ENCODE peak calls at places on chromosomes 1 and 21, in ten cellular contexts. K, T, A, Y, F, C, X, Z, J and U are unnamed samples.

GRCh38 chr1:156556354-156556753 is 16.0 kb downstream of the IQGAP3 start:
- DNase-seq in K (no peak), Z (no peak), C (no peak), Y (no peak), F (no peak), A (no peak), X (no peak), T (no peak), J (no peak), U (no peak)

GRCh38 chr21:45102391-45102932 is 28.1 kb downstream of the ADARB1 start:
- DNase-seq in F (peak; percentile 37), T (no peak), J (no peak), Y (no peak), K (no peak), A (no peak), Z (no peak), X (no peak), C (peak; percentile 27), U (no peak)

GRCh38 chr1:161824618-161825017 is 58.5 kb downstream of the ATF6 start:
- DNase-seq in J (no peak), A (no peak), Y (no peak), Z (no peak), C (no peak), F (no peak), X (no peak), T (no peak), K (no peak), U (no peak)

GRCh38 chr21:37006521-37007291 is at the start of gene RIPPLY3:
- DNase-seq in A (no peak), C (no peak), Z (peak; percentile 19), F (no peak), K (no peak), T (no peak), J (no peak), X (no peak), Y (no peak), U (no peak)

GRCh38 chr1:47656719-47657685 is 219.2 kb downstream of the FOXD2 start:
- DNase-seq in Y (no peak), Z (peak; percentile 18), A (peak; percentile 96), K (peak; percentile 34), C (peak; percentile 81), T (peak; percentile 45), F (no peak), X (no peak), J (peak; percentile 78), U (no peak)

GRCh38 chr1:204366759-204367158 is 7.0 kb upstream of the PLEKHA6 start:
- DNase-seq in J (no peak), Y (no peak), X (no peak), T (no peak), Z (no peak), F (peak; percentile 46), C (no peak), A (no peak), K (no peak), U (no peak)

GRCh38 chr1:26602378-26602959 is 72.9 kb downstream of the RPS6KA1 start:
- DNase-seq in F (peak; percentile 48), J (no peak), K (no peak), C (peak; percentile 80), T (peak; percentile 36), A (no peak), Z (peak; percentile 31), X (no peak), Y (no peak), U (no peak)

GRCh38 chr1:116504308-116505156 is 66.3 kb downstream of the CD58 start:
- DNase-seq in C (peak; percentile 75), X (peak; percentile 89), J (peak; percentile 74), Z (peak; percentile 82), T (peak; percentile 60), Y (no peak), F (peak; percentile 8), A (peak; percentile 85), K (no peak), U (peak; percentile 34)

GRCh38 chr1:155125511-155125945 is 2.1 kb upstream of the EFNA1 start:
- DNase-seq in A (no peak), T (no peak), C (no peak), Z (no peak), Y (no peak), X (no peak), F (no peak), K (no peak), J (peak; percentile 21), U (peak; percentile 60)

GRCh38 chr1:233868461-233868860 is 36.0 kb upstream of the SLC35F3 start:
- DNase-seq in X (no peak), K (no peak), J (no peak), A (no peak), Z (peak; percentile 83), F (no peak), C (no peak), Y (no peak), T (no peak), U (no peak)

GRCh38 chr1:15196807-15197530 is 43.4 kb downstream of the TMEM51 start:
- DNase-seq in Y (no peak), F (no peak), T (no peak), J (no peak), Z (no peak), C (no peak), A (no peak), K (no peak), X (peak; percentile 71), U (no peak)
- H3K27ac ChIP-seq in Y (no peak overlapping the region), F (peak overlapping the region; percentile 93), T (no peak overlapping the region), J (no peak overlapping the region), Z (no peak overlapping the region), C (no peak overlapping the region), A (no peak overlapping the region), K (no peak overlapping the region), X (no peak overlapping the region), U (no peak overlapping the region)

GRCh38 chr1:76086597-76086996 is 12.1 kb downstream of the ST6GALNAC3 start:
- DNase-seq in X (no peak), K (no peak), Z (no peak), J (no peak), C (no peak), F (no peak), Y (no peak), T (no peak), A (no peak), U (no peak)
- H3K27ac ChIP-seq in X (no peak overlapping the region), K (peak overlapping the region; percentile 38), Z (no peak overlapping the region), J (no peak overlapping the region), C (no peak overlapping the region), F (no peak overlapping the region), Y (no peak overlapping the region), T (no peak overlapping the region), A (no peak overlapping the region), U (no peak overlapping the region)

DNA sequence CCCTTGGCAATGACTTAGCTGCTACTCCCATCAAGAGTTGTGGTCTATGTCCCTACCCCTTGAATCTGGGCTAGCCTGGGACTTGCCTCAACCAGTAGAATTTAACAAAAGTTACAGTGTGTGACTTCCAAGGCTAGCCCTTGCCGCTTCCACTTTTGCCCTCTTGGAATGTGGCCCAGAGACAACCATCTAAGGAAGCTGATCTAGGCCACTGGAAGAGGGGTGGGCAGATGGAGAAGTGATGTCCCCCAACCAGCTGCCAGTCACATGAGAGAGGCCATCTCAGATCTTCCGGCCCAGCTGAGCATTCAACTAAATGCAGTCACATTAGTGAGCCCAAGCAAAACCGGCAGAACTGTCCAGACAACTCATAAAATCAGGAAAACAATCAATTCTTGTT is 115.1 kb downstream of the TOMM20 start:
- DNase-seq in J (no peak), F (no peak), Z (no peak), Y (no peak), K (no peak), C (no peak), X (peak; percentile 57), A (no peak), T (peak; percentile 42), U (no peak)
- H3K27ac ChIP-seq in J (no peak overlapping the region), F (peak overlapping the region; percentile 86), Z (no peak overlapping the region), Y (no peak overlapping the region), K (no peak overlapping the region), C (no peak overlapping the region), X (no peak overlapping the region), A (no peak overlapping the region), T (no peak overlapping the region), U (no peak overlapping the region)

DNA sequence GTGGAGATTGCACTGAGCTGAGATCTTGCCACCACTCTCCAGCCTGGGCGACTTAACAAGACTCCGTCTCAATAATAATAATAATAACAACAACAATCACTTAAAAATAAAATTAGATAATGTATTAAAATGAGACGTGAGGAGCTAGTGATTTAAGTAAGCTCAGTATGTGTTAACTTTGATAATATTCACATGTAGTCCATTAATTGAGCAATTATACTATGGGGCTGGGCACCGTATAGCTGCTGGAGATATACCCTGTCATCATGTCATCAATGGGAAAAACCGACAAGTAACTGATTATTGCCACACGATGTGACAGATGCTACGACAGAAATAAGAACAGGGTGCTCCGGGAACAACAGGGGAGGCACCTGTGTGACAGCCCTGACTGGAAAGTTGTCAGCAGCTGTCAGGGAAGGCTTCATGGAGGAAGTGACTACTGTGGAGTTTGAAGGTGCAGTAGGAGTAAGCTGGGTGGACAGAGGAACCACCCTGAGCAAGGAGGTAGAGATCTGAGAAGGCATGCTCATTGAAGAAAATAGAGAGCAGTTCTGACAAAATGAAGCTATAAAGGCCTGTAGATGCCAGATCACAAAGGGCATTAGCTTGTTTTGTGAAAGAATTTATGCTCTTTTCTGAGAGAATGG is 921 bp upstream of the CAMSAP2 start:
- DNase-seq in T (no peak), Z (no peak), K (no peak), C (no peak), J (no peak), Y (no peak), A (no peak), X (no peak), F (no peak), U (no peak)
- H3K27ac ChIP-seq in T (peak overlapping the region; percentile 100), Z (peak overlapping the region; percentile 71), K (peak overlapping the region; percentile 99), C (no peak overlapping the region), J (no peak overlapping the region), Y (peak overlapping the region; percentile 86), A (peak overlapping the region; percentile 100), X (peak overlapping the region; percentile 97), F (peak overlapping the region; percentile 98), U (peak overlapping the region; percentile 99)

DNA sequence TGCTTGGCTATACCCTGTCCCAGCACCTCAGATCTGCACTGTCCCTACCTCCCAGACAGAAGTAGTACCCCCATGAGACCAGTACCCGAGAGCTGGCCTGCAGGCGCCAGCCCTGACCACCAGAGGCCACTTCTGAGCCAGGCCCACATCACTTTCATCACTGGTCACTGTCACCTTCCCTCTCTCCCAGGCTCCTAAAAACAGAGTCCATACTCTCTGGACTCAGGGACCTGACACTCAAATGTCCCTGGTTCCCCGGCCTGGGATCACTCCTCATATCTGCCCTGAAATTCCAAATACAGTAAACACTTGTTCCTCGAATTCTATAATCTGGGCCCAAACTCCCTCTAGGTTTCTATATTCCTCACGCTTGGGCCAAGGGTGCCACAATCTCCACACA is 18.7 kb downstream of the TMEM53 start:
- DNase-seq in K (no peak), A (no peak), Z (no peak), Y (no peak), X (no peak), J (no peak), T (no peak), F (peak; percentile 33), C (no peak), U (no peak)
- H3K27ac ChIP-seq in K (no peak overlapping the region), A (no peak overlapping the region), Z (no peak overlapping the region), Y (no peak overlapping the region), X (no peak overlapping the region), J (no peak overlapping the region), T (no peak overlapping the region), F (no peak overlapping the region), C (no peak overlapping the region), U (no peak overlapping the region)